ENCODE peak calls at places on chromosomes 11 and 22, in five cellular contexts. One of them, this sample, is unnamed.

GRCh38 chr11:64353761-64354506 is 5.0 kb upstream of the RPS6KA4 start:
- DNase-seq in esophagus squamous epithelium: no peak
- DNase-seq in heart left ventricle: no peak
- DNase-seq in IMR-90: no peak
- DNase-seq in testis: no peak
- DNase-seq in this sample: no peak

GRCh38 chr11:40029406-40029805 is 1430.0 kb downstream of the LRRC4C start:
- DNase-seq in esophagus squamous epithelium: no peak
- DNase-seq in heart left ventricle: no peak
- DNase-seq in IMR-90: no peak
- DNase-seq in testis: peak; percentile 15
- DNase-seq in this sample: no peak

GRCh38 chr11:34104680-34105078 is 750 bp upstream of the NAT10 start:
- DNase-seq in esophagus squamous epithelium: no peak
- DNase-seq in heart left ventricle: no peak
- DNase-seq in IMR-90: no peak
- DNase-seq in testis: no peak
- DNase-seq in this sample: no peak

GRCh38 chr22:42439821-42440674 is 7.8 kb upstream of the NFAM1 start:
- DNase-seq in esophagus squamous epithelium: no peak
- DNase-seq in heart left ventricle: peak; percentile 40
- DNase-seq in IMR-90: peak; percentile 49
- DNase-seq in testis: no peak
- DNase-seq in this sample: no peak

GRCh38 chr11:134658481-134659080 is 246.5 kb upstream of the B3GAT1 start:
- DNase-seq in esophagus squamous epithelium: no peak
- DNase-seq in heart left ventricle: no peak
- DNase-seq in IMR-90: no peak
- DNase-seq in testis: peak; percentile 14
- DNase-seq in this sample: no peak

GRCh38 chr11:69978841-69979614 is 99.1 kb upstream of the ANO1 start:
- DNase-seq in esophagus squamous epithelium: no peak
- DNase-seq in heart left ventricle: no peak
- DNase-seq in IMR-90: no peak
- DNase-seq in testis: no peak
- DNase-seq in this sample: no peak

GRCh38 chr11:128905345-128906184 is 14.4 kb downstream of the KCNJ5 start:
- DNase-seq in esophagus squamous epithelium: no peak
- DNase-seq in heart left ventricle: no peak
- DNase-seq in IMR-90: peak; percentile 26
- DNase-seq in testis: no peak
- DNase-seq in this sample: no peak

GRCh38 chr11:62755086-62755615 is 1.2 kb upstream of the ZBTB3 start:
- DNase-seq in esophagus squamous epithelium: no peak
- DNase-seq in heart left ventricle: no peak
- DNase-seq in IMR-90: no peak
- DNase-seq in testis: no peak
- DNase-seq in this sample: no peak

GRCh38 chr11:93131709-93132108 is 66.1 kb downstream of the SLC36A4 start:
- DNase-seq in esophagus squamous epithelium: no peak
- DNase-seq in heart left ventricle: no peak
- DNase-seq in IMR-90: no peak
- DNase-seq in testis: no peak
- DNase-seq in this sample: no peak

GRCh38 chr11:117194267-117194666 is 4.9 kb upstream of the TAGLN start:
- DNase-seq in esophagus squamous epithelium: no peak
- DNase-seq in heart left ventricle: no peak
- DNase-seq in IMR-90: no peak
- DNase-seq in testis: no peak
- DNase-seq in this sample: no peak

GRCh38 chr22:24685804-24686203 is 82.8 kb downstream of the GGT1 start:
- DNase-seq in esophagus squamous epithelium: no peak
- DNase-seq in heart left ventricle: no peak
- DNase-seq in IMR-90: no peak
- DNase-seq in testis: peak; percentile 29
- DNase-seq in this sample: no peak

GRCh38 chr11:104134760-104135159 is 29.2 kb downstream of the PDGFD start:
- DNase-seq in esophagus squamous epithelium: no peak
- DNase-seq in heart left ventricle: no peak
- DNase-seq in IMR-90: peak; percentile 57
- DNase-seq in testis: no peak
- DNase-seq in this sample: no peak

GRCh38 chr11:63682045-63682915 is 980 bp downstream of the RTN3 start:
- DNase-seq in esophagus squamous epithelium: no peak
- DNase-seq in heart left ventricle: peak; percentile 32
- DNase-seq in IMR-90: no peak
- DNase-seq in testis: peak; percentile 62
- DNase-seq in this sample: peak; percentile 61

GRCh38 chr11:75714211-75714610 is 3.4 kb upstream of the MOGAT2 start:
- DNase-seq in esophagus squamous epithelium: no peak
- DNase-seq in heart left ventricle: no peak
- DNase-seq in IMR-90: no peak
- DNase-seq in testis: no peak
- DNase-seq in this sample: no peak

GRCh38 chr11:41578421-41579047 is 119.1 kb upstream of the LRRC4C start:
- DNase-seq in esophagus squamous epithelium: no peak
- DNase-seq in heart left ventricle: no peak
- DNase-seq in IMR-90: no peak
- DNase-seq in testis: no peak
- DNase-seq in this sample: no peak

DNA sequence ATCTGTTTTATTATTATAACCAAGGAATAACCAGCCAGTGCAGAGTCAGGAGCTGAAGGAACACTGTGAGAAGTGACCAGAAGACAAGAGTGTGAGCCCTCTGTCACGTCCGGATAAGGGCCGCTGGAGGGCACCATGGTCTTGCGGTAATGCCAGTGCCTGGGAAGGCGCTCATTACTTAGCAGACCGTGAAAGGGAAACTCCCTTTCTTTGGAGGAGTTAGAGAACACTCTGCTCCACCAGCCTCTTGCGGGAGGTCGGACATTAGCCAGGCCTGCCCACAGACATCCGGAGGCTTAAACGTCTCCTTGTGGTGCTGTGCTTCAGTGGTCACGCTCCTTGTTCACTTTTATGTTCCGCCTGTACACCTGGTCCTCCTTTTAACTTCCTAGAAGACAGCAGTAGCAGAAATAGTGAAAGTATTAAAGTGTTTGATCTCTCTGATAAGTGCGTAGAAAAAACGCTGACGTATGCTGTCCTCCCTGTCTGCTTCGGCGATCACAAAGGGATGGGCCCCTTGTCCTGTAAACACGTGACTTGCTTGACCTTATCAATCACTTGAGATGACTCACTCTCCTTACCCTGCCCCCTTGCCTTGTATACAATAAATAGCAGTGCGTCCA is 120.6 kb upstream of the LMO1 start:
- DNase-seq in esophagus squamous epithelium: no peak
- DNase-seq in heart left ventricle: no peak
- DNase-seq in IMR-90: no peak
- DNase-seq in testis: peak; percentile 91
- DNase-seq in this sample: no peak
- TF ChIP-seq CTCF in esophagus squamous epithelium: no peak
- TF ChIP-seq CTCF in heart left ventricle: no peak
- TF ChIP-seq CTCF in IMR-90: peak; percentile 12
- TF ChIP-seq CTCF in testis: peak; percentile 40
- TF ChIP-seq CTCF in this sample: peak; percentile 11

GRCh38 chr22:19169002-19169946 is 9.3 kb downstream of the SLC25A1 start:
- DNase-seq in esophagus squamous epithelium: no peak
- DNase-seq in heart left ventricle: no peak
- DNase-seq in IMR-90: no peak
- DNase-seq in testis: no peak
- DNase-seq in this sample: no peak

GRCh38 chr22:19168088-19168890 is 10.2 kb downstream of the SLC25A1 start:
- DNase-seq in esophagus squamous epithelium: no peak
- DNase-seq in heart left ventricle: no peak
- DNase-seq in IMR-90: no peak
- DNase-seq in testis: no peak
- DNase-seq in this sample: no peak

GRCh38 chr22:19166421-19166820 is 12.1 kb downstream of the SLC25A1 start:
- DNase-seq in esophagus squamous epithelium: no peak
- DNase-seq in heart left ventricle: no peak
- DNase-seq in IMR-90: no peak
- DNase-seq in testis: no peak
- DNase-seq in this sample: no peak

GRCh38 chr22:19169947-19170318 is 8.6 kb downstream of the SLC25A1 start:
- DNase-seq in esophagus squamous epithelium: no peak
- DNase-seq in heart left ventricle: no peak
- DNase-seq in IMR-90: no peak
- DNase-seq in testis: no peak
- DNase-seq in this sample: no peak

DNA sequence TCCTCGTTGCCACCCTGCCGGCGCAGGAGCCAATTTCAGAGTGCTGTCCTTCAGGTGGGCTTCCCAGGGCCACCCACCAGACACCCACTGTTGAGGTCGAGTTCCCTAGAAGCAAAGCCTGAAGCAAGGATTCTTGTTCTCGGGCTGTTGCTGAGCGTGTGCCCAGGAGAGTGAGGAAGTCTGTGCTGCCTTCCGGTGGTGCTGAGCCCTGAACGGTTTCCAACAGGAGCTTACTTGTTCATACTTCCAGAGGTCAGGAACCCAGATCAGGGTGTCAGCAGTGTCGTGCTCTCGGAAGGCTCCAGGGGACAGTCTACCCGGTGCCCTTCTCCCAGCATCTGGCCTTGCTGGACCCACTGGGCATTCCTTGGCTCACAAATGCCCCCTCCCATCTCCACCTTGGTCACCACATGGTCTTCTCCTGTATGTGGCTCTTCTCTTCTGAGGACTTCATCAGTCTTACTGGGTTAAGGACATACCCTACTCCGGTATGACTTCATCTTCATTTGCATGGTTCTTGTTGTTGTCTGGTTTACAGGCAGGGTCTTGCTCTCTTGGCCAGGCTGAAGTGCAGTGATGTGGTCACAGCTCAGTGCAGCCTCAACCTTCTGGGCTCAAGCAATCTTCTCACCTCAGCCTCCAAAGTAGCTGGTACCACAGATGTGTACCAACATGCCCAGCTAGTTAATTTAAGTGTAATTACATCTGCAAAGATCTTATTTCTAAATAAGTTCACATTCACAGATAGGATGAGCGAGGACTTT is 11.2 kb downstream of the SLC25A1 start:
- DNase-seq in esophagus squamous epithelium: no peak
- DNase-seq in heart left ventricle: no peak
- DNase-seq in IMR-90: no peak
- DNase-seq in testis: no peak
- DNase-seq in this sample: no peak
- H3K27me3 ChIP-seq in esophagus squamous epithelium: peaks cover 82% of the 10 kb centered on the region
- H3K27me3 ChIP-seq in heart left ventricle: peaks cover 34% of the 10 kb centered on the region
- H3K27me3 ChIP-seq in IMR-90: peaks cover 37% of the 10 kb centered on the region
- H3K27me3 ChIP-seq in testis: no peaks in the 10 kb centered on the region
- H3K27me3 ChIP-seq in this sample: peaks cover 20% of the 10 kb centered on the region

GRCh38 chr22:22556995-22557925 is 1.8 kb downstream of the PRAME start:
- DNase-seq in esophagus squamous epithelium: no peak
- DNase-seq in heart left ventricle: no peak
- DNase-seq in IMR-90: no peak
- DNase-seq in testis: peak; percentile 48
- DNase-seq in this sample: no peak
- H3K4me3 ChIP-seq in esophagus squamous epithelium: no peak overlapping the region
- H3K4me3 ChIP-seq in heart left ventricle: no peak overlapping the region
- H3K4me3 ChIP-seq in IMR-90: no peak overlapping the region
- H3K4me3 ChIP-seq in testis: peak overlapping the region; percentile 15
- H3K4me3 ChIP-seq in this sample: no peak overlapping the region

DNA sequence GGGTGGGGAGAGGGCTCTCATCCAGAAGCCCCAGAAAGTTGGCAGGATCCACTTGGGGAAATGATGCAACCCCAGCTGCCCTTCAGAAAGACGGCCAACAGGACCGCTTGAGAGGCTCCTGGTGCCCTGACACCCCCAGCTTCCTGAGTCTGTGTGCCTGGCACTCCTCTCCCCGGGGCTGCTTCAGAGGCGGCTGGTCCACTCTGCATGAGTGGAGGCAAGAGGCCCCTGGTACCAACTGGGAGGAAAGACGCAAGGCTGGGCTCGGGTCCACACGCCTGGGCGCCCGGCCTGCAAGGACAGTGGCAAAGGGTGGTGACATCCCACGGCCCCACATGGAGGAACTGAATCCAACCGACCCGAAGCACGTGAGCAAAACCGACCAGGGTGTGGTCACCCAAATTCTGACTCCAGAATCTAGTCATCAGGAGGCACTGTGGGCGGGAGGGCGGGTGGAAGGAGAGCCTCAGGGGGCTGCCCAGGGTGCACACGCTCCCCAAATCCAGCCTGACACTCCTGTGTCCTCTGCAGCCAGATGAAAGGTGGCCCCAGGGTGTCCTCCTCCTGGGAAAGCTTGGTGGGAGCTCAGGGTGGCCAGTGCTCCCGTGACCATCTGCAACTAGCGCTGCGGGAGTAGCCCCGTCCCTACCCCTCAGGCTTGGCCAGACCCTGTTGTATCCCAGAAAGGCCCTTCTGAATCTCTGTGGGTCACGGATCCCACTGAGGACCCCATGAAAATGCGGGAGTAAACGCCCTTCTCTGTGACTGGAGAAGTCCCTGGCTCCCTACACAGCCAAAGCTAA is 3.7 kb downstream of the RNH1 start:
- DNase-seq in esophagus squamous epithelium: no peak
- DNase-seq in heart left ventricle: no peak
- DNase-seq in IMR-90: peak; percentile 19
- DNase-seq in testis: no peak
- DNase-seq in this sample: peak; percentile 28
- TF ChIP-seq CTCF in esophagus squamous epithelium: no peak
- TF ChIP-seq CTCF in heart left ventricle: no peak
- TF ChIP-seq CTCF in IMR-90: no peak
- TF ChIP-seq CTCF in testis: no peak
- TF ChIP-seq CTCF in this sample: no peak

GRCh38 chr11:19800714-19801519 is 88.3 kb downstream of the NAV2 start:
- DNase-seq in esophagus squamous epithelium: no peak
- DNase-seq in heart left ventricle: no peak
- DNase-seq in IMR-90: no peak
- DNase-seq in testis: no peak
- DNase-seq in this sample: no peak
- H3K27me3 ChIP-seq in esophagus squamous epithelium: no peaks in the 10 kb centered on the region
- H3K27me3 ChIP-seq in heart left ventricle: no peaks in the 10 kb centered on the region
- H3K27me3 ChIP-seq in IMR-90: no peaks in the 10 kb centered on the region
- H3K27me3 ChIP-seq in testis: no peaks in the 10 kb centered on the region
- H3K27me3 ChIP-seq in this sample: no peaks in the 10 kb centered on the region

DNA sequence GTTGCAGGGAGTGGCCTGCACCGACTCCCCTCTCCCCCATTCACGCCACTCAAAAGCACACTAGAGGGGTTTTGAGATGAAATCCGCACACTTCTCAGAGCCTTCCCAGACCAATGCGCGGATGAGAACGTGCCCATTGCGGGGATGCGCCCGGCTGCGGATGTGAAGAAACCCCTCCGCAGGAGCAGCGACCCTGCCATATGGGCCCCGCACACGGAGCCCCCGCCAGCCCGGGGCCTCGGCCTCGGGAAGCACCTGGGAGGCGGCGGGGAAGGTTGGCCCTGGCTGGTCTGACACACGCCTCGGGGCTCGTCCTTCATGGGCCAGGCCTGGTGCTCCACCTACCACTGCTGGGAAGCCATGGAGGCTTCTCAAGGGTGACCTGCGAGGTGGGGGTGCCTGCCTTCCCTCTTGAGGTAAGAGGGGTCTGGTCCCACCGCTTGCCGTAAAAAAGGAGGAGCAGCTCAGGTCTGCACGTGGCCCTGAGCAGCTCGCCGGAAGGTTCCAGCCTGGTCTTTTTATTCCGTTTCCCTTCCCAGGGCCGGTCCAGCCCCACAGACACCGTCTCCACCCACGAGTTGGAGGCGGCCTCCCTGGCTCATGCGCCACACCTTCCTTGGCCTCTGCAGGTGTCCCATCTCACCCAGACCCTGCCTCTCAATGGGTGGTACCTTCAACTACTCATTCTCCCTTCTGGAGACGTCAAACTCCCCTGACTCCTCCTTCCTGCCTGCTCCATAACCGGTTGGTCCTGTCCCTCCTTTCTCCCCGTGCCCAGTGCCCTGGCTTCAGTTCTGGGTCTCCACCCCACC is 39.4 kb downstream of the TRMU start:
- DNase-seq in esophagus squamous epithelium: no peak
- DNase-seq in heart left ventricle: no peak
- DNase-seq in IMR-90: no peak
- DNase-seq in testis: no peak
- DNase-seq in this sample: no peak
- H3K4me3 ChIP-seq in esophagus squamous epithelium: peak overlapping the region; percentile 15
- H3K4me3 ChIP-seq in heart left ventricle: no peak overlapping the region
- H3K4me3 ChIP-seq in IMR-90: no peak overlapping the region
- H3K4me3 ChIP-seq in testis: no peak overlapping the region
- H3K4me3 ChIP-seq in this sample: no peak overlapping the region

This sample was measured in dorsolateral prefrontal cortex.